ENCODE peak calls at places on chromosomes 16 and 17, in six cellular contexts. R, X, M, Z, Y and D are unnamed samples.

GRCh38 chr16:48583075-48584065 is 26.6 kb downstream of the N4BP1 start:
- DNase-seq in R (no peak), X (no peak), M (no peak), Z (no peak), Y (no peak), D (no peak)

GRCh38 chr16:75000481-75001081 is 1.8 kb downstream of the ZNRF1 start:
- DNase-seq in R (no peak), X (no peak), M (peak; percentile 29), Z (no peak), Y (no peak), D (no peak)

GRCh38 chr17:32486701-32487459 is at the start of gene CDK5R1:
- DNase-seq in R (peak; percentile 65), X (no peak), M (peak; percentile 90), Z (no peak), Y (peak; percentile 53), D (peak; percentile 84)

GRCh38 chr17:18974407-18975149 is 22.6 kb downstream of the SLC5A10 start:
- DNase-seq in R (no peak), X (no peak), M (no peak), Z (no peak), Y (no peak), D (no peak)

GRCh38 chr17:80264048-80264792 is 3.6 kb downstream of the RNF213 start:
- DNase-seq in R (no peak), X (no peak), M (no peak), Z (no peak), Y (no peak), D (peak; percentile 51)

GRCh38 chr16:84755004-84755672 is 55.3 kb downstream of the USP10 start:
- DNase-seq in R (no peak), X (no peak), M (no peak), Z (no peak), Y (no peak), D (no peak)

GRCh38 chr16:70808371-70808770 is 7.4 kb upstream of the VAC14 start:
- DNase-seq in R (no peak), X (no peak), M (no peak), Z (no peak), Y (no peak), D (no peak)

GRCh38 chr16:72457243-72457925 is 285.4 kb upstream of the PMFBP1 start:
- DNase-seq in R (no peak), X (no peak), M (no peak), Z (no peak), Y (no peak), D (no peak)

GRCh38 chr16:69031877-69032301 is 73.6 kb upstream of the HAS3 start:
- DNase-seq in R (no peak), X (no peak), M (no peak), Z (no peak), Y (no peak), D (no peak)

GRCh38 chr17:50270430-50271172 is 3.7 kb upstream of the TMEM92 start:
- DNase-seq in R (no peak), X (no peak), M (peak; percentile 71), Z (peak; percentile 76), Y (no peak), D (no peak)

GRCh38 chr17:29148257-29148789 is 31.9 kb downstream of the MYO18A start:
- DNase-seq in R (no peak), X (no peak), M (peak; percentile 22), Z (no peak), Y (no peak), D (no peak)

GRCh38 chr17:5948811-5949210 is 121.4 kb upstream of the WSCD1 start:
- DNase-seq in R (no peak), X (no peak), M (no peak), Z (no peak), Y (no peak), D (no peak)

GRCh38 chr16:67541391-67542263 is 13.0 kb downstream of the RIPOR1 start:
- DNase-seq in R (peak; percentile 45), X (no peak), M (no peak), Z (no peak), Y (no peak), D (no peak)

GRCh38 chr16:27685802-27686201 is 135.9 kb downstream of the KATNIP start:
- DNase-seq in R (no peak), X (no peak), M (no peak), Z (no peak), Y (no peak), D (no peak)

DNA sequence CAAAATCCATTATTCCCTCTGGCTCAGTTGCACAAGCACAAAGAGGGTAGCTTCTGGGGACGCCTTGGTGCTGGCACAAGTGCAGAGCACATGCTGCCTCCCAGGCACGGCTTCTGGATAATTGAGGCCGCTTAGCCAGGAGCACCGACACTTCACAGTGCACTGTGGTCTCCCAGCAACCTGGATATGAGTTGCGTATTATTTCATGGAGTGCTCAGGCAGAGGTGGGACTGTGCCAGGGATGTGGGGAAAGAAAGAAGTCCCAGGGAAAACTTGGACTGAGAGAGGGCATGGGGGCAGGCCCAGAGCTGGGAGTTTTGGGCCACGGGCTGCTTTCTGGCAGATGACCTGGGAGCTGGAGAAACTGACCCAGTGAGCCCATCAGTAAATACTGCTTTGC is 37.5 kb downstream of the MPRIP start:
- DNase-seq in R (peak; percentile 50), X (no peak), M (no peak), Z (peak; percentile 88), Y (no peak), D (no peak)
- H3K36me3 ChIP-seq in R (peaks cover 46% of the 10 kb centered on the region), X (peaks cover 20% of the 10 kb centered on the region), M (peaks cover 6% of the 10 kb centered on the region), Z (peaks cover 48% of the 10 kb centered on the region), Y (peaks cover 41% of the 10 kb centered on the region), D (peaks cover 62% of the 10 kb centered on the region)

GRCh38 chr17:72034000-72034399 is 86.8 kb upstream of the SOX9 start:
- DNase-seq in R (no peak), X (no peak), M (no peak), Z (no peak), Y (no peak), D (no peak)
- H3K4me3 ChIP-seq in R (no peak overlapping the region), X (no peak overlapping the region), M (no peak overlapping the region), Z (no peak overlapping the region), Y (no peak overlapping the region), D (no peak overlapping the region)

DNA sequence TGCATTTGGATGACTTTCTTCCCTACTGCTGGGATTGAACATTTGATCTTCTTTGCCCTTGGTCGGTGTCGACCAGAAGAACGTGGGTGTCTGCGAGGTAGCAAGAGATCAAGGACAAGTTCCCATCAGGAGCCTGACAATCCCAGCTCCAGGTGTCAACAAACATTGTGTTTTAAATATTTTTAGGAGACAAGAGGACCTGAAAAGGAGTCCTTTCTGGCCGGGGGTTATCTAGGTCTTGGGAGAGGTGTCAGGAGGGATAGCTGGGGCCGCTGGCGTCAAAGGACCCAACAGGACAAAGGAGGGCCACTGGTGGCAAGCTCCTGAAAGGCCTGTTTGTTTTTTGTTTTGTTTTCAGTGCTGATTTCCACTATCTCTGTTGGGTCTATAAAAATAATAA is 308.4 kb upstream of the ERCC4 start:
- DNase-seq in R (no peak), X (no peak), M (no peak), Z (no peak), Y (no peak), D (no peak)
- H3K27me3 ChIP-seq in R (no peaks in the 10 kb centered on the region), X (no peaks in the 10 kb centered on the region), M (no peaks in the 10 kb centered on the region), Z (no peaks in the 10 kb centered on the region), Y (no peaks in the 10 kb centered on the region), D (no peaks in the 10 kb centered on the region)

DNA sequence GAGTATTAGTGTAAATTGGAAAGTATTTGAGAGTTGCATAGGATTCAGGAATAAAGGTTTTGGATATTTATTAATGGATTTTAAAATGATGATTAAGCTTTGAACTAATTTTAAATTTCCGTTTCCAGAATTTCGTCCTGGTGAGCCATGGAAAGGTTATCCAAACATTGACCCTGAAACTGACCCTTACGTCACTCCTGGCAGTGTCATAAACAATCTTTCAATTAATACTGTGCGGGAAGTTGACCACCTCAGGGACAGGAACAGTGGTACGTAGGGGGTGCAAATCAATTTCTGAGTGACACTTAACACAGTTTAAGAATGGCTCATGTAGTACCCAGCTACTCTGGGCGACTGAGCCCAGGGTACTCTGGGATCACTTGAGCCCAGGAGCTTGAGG is 29.1 kb upstream of the SLC5A11 start:
- DNase-seq in R (no peak), X (no peak), M (no peak), Z (no peak), Y (no peak), D (no peak)
- H3K36me3 ChIP-seq in R (peaks cover 100% of the 10 kb centered on the region), X (peaks cover 77% of the 10 kb centered on the region), M (peaks cover 84% of the 10 kb centered on the region), Z (peaks cover 100% of the 10 kb centered on the region), Y (peaks cover 90% of the 10 kb centered on the region), D (peaks cover 23% of the 10 kb centered on the region)

GRCh38 chr16:19901164-19901563 is 16.5 kb upstream of the GPRC5B start:
- DNase-seq in R (no peak), X (no peak), M (no peak), Z (no peak), Y (no peak), D (no peak)
- H3K4me3 ChIP-seq in R (no peak overlapping the region), X (no peak overlapping the region), M (no peak overlapping the region), Z (no peak overlapping the region), Y (no peak overlapping the region), D (no peak overlapping the region)

DNA sequence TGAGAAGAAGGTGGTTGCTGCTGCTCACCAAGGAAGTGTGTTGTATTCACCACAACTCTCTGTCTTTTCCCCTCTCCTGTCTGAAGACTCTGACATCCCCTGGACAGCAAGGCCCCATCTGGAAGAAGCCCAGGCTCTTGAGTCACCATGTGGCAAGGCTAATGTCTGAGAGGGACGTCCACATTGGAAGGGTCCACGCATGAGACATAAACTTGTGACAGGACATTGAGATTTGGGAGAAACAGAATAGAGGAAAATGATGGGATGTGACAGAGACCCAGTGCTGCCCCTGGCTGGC is 176.5 kb downstream of the IRF8 start:
- DNase-seq in R (no peak), X (no peak), M (no peak), Z (no peak), Y (no peak), D (no peak)
- H3K27me3 ChIP-seq in R (no peaks in the 10 kb centered on the region), X (no peaks in the 10 kb centered on the region), M (no peaks in the 10 kb centered on the region), Z (no peaks in the 10 kb centered on the region), Y (peaks cover 9% of the 10 kb centered on the region), D (no peaks in the 10 kb centered on the region)

GRCh38 chr16:309476-309875 is 26.5 kb downstream of the PDIA2 start:
- DNase-seq in R (no peak), X (no peak), M (no peak), Z (no peak), Y (no peak), D (peak; percentile 41)

GRCh38 chr16:306911-307370 is 24.0 kb downstream of the PDIA2 start:
- DNase-seq in R (no peak), X (no peak), M (no peak), Z (no peak), Y (no peak), D (no peak)

GRCh38 chr16:303760-304505 is 21.0 kb downstream of the PDIA2 start:
- DNase-seq in R (no peak), X (no peak), M (no peak), Z (no peak), Y (no peak), D (no peak)

GRCh38 chr16:305916-306315 is 23.0 kb downstream of the PDIA2 start:
- DNase-seq in R (no peak), X (no peak), M (no peak), Z (no peak), Y (no peak), D (no peak)

DNA sequence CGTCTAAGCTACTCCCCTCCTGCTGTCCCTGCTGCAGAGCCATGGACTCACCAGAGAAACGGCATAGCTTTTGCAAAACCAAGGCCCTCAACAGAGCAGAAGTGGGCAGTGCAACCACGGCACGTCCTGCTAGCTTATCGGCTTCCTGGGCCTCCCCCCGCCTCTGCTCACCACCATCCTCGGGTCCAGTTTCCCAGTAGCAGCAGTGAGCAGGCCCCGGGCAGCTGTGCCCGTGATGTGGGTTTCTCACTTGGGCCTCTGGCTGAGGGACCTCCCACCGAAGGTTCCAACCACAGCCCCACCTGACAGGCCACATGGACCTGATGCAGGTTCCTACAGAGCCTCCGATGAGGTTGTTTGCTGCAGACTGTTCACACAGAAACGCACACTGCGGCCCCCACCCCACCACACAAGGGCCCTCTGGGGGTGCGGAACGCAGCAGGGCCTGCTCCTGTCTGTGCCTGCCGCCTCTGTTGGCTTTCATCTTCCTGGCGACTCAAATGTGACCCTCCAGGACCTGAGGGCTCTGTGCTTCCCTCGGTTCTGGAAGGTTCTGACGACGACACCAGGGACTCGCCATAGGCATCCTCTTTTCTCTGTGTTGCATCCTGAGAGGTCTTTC is 24.8 kb downstream of the PDIA2 start:
- DNase-seq in R (no peak), X (no peak), M (no peak), Z (no peak), Y (no peak), D (no peak)
- H3K36me3 ChIP-seq in R (peaks cover 52% of the 10 kb centered on the region), X (peaks cover 4% of the 10 kb centered on the region), M (no peaks in the 10 kb centered on the region), Z (peaks cover 73% of the 10 kb centered on the region), Y (peaks cover 57% of the 10 kb centered on the region), D (peaks cover 56% of the 10 kb centered on the region)